ENCODE peak calls at places on chromosome 2, in six cellular contexts. One of them, this sample, is unnamed.
A peak's percentile ranks its signal among the peaks of the same experiment; 100 is the strongest.

GRCh38 chr2:220936641-220937197 is 635.4 kb downstream of the EPHA4 start:
- DNase-seq in adipocyte: no peak
- DNase-seq in left ventricle myocardium inferior: no peak
- DNase-seq in astrocyte of the spinal cord: no peak
- DNase-seq in osteocyte: no peak
- DNase-seq in CD8-positive, alpha-beta memory T cell: no peak
- DNase-seq in this sample: no peak

GRCh38 chr2:27798948-27799645 is 27.6 kb downstream of the MRPL33 start:
- DNase-seq in astrocyte of the spinal cord: peak; percentile 100
- DNase-seq in adipocyte: peak; percentile 99
- DNase-seq in CD8-positive, alpha-beta memory T cell: no peak
- DNase-seq in left ventricle myocardium inferior: peak; percentile 28
- DNase-seq in osteocyte: peak; percentile 89
- DNase-seq in this sample: no peak

GRCh38 chr2:10982931-10983701 is 71.4 kb downstream of the KCNF1 start:
- DNase-seq in CD8-positive, alpha-beta memory T cell: no peak
- DNase-seq in astrocyte of the spinal cord: no peak
- DNase-seq in left ventricle myocardium inferior: peak; percentile 75
- DNase-seq in osteocyte: no peak
- DNase-seq in adipocyte: no peak
- DNase-seq in this sample: no peak

GRCh38 chr2:42513252-42513918 is 19.6 kb upstream of the KCNG3 start:
- DNase-seq in osteocyte: no peak
- DNase-seq in adipocyte: peak; percentile 62
- DNase-seq in astrocyte of the spinal cord: peak; percentile 33
- DNase-seq in left ventricle myocardium inferior: no peak
- DNase-seq in CD8-positive, alpha-beta memory T cell: no peak
- DNase-seq in this sample: peak; percentile 71

GRCh38 chr2:140863713-140864112 is 1267.1 kb downstream of the LRP1B start:
- DNase-seq in CD8-positive, alpha-beta memory T cell: no peak
- DNase-seq in left ventricle myocardium inferior: no peak
- DNase-seq in osteocyte: no peak
- DNase-seq in astrocyte of the spinal cord: peak; percentile 74
- DNase-seq in adipocyte: peak; percentile 83
- DNase-seq in this sample: peak; percentile 75

GRCh38 chr2:171253900-171254447 is 93.3 kb upstream of the TLK1 start:
- DNase-seq in left ventricle myocardium inferior: no peak
- DNase-seq in CD8-positive, alpha-beta memory T cell: no peak
- DNase-seq in astrocyte of the spinal cord: no peak
- DNase-seq in osteocyte: no peak
- DNase-seq in adipocyte: no peak
- DNase-seq in this sample: no peak

GRCh38 chr2:69384618-69385081 is 2.4 kb downstream of the GFPT1 start:
- DNase-seq in osteocyte: no peak
- DNase-seq in astrocyte of the spinal cord: no peak
- DNase-seq in left ventricle myocardium inferior: no peak
- DNase-seq in CD8-positive, alpha-beta memory T cell: no peak
- DNase-seq in adipocyte: peak; percentile 31
- DNase-seq in this sample: no peak

GRCh38 chr2:97695744-97696143 is 17.6 kb upstream of the ZAP70 start:
- DNase-seq in left ventricle myocardium inferior: no peak
- DNase-seq in adipocyte: no peak
- DNase-seq in osteocyte: peak; percentile 49
- DNase-seq in astrocyte of the spinal cord: no peak
- DNase-seq in CD8-positive, alpha-beta memory T cell: no peak
- DNase-seq in this sample: no peak

GRCh38 chr2:20222769-20223344 is 2.1 kb downstream of the SDC1 start:
- DNase-seq in left ventricle myocardium inferior: no peak
- DNase-seq in CD8-positive, alpha-beta memory T cell: no peak
- DNase-seq in osteocyte: no peak
- DNase-seq in astrocyte of the spinal cord: no peak
- DNase-seq in adipocyte: no peak
- DNase-seq in this sample: no peak

GRCh38 chr2:232484628-232485332 is 2.9 kb downstream of the ECEL1 start:
- DNase-seq in astrocyte of the spinal cord: no peak
- DNase-seq in left ventricle myocardium inferior: peak; percentile 4
- DNase-seq in adipocyte: no peak
- DNase-seq in CD8-positive, alpha-beta memory T cell: no peak
- DNase-seq in osteocyte: no peak
- DNase-seq in this sample: no peak

GRCh38 chr2:238167761-238168160 is 9.0 kb downstream of the ERFE start:
- DNase-seq in adipocyte: no peak
- DNase-seq in CD8-positive, alpha-beta memory T cell: no peak
- DNase-seq in osteocyte: no peak
- DNase-seq in astrocyte of the spinal cord: no peak
- DNase-seq in left ventricle myocardium inferior: peak; percentile 12
- DNase-seq in this sample: no peak

GRCh38 chr2:223001831-223002230 is 50.2 kb upstream of the KCNE4 start:
- DNase-seq in astrocyte of the spinal cord: peak; percentile 42
- DNase-seq in osteocyte: no peak
- DNase-seq in adipocyte: peak; percentile 44
- DNase-seq in left ventricle myocardium inferior: no peak
- DNase-seq in CD8-positive, alpha-beta memory T cell: no peak
- DNase-seq in this sample: no peak

GRCh38 chr2:168730391-168730790 is 72.0 kb upstream of the NOSTRIN start:
- DNase-seq in left ventricle myocardium inferior: no peak
- DNase-seq in adipocyte: no peak
- DNase-seq in astrocyte of the spinal cord: peak; percentile 19
- DNase-seq in CD8-positive, alpha-beta memory T cell: no peak
- DNase-seq in osteocyte: no peak
- DNase-seq in this sample: no peak

GRCh38 chr2:20136149-20136548 is 84.7 kb upstream of the LAPTM4A start:
- DNase-seq in osteocyte: no peak
- DNase-seq in CD8-positive, alpha-beta memory T cell: no peak
- DNase-seq in adipocyte: no peak
- DNase-seq in left ventricle myocardium inferior: no peak
- DNase-seq in astrocyte of the spinal cord: no peak
- DNase-seq in this sample: no peak

GRCh38 chr2:189226017-189226416 is 46.5 kb upstream of the COL5A2 start:
- DNase-seq in astrocyte of the spinal cord: no peak
- DNase-seq in left ventricle myocardium inferior: no peak
- DNase-seq in adipocyte: no peak
- DNase-seq in CD8-positive, alpha-beta memory T cell: no peak
- DNase-seq in osteocyte: no peak
- DNase-seq in this sample: no peak

GRCh38 chr2:178478102-178478441 is 328 bp downstream of the FKBP7 start:
- DNase-seq in adipocyte: peak; percentile 59
- DNase-seq in osteocyte: no peak
- DNase-seq in left ventricle myocardium inferior: no peak
- DNase-seq in astrocyte of the spinal cord: no peak
- DNase-seq in CD8-positive, alpha-beta memory T cell: no peak
- DNase-seq in this sample: no peak

GRCh38 chr2:203732953-203733510 is 26.6 kb downstream of the CD28 start:
- DNase-seq in CD8-positive, alpha-beta memory T cell: no peak
- DNase-seq in astrocyte of the spinal cord: no peak
- DNase-seq in osteocyte: no peak
- DNase-seq in left ventricle myocardium inferior: no peak
- DNase-seq in adipocyte: no peak
- DNase-seq in this sample: no peak

GRCh38 chr2:144407262-144407661 is 112.7 kb downstream of the ZEB2 start:
- DNase-seq in CD8-positive, alpha-beta memory T cell: no peak
- DNase-seq in osteocyte: no peak
- DNase-seq in left ventricle myocardium inferior: no peak
- DNase-seq in adipocyte: no peak
- DNase-seq in astrocyte of the spinal cord: no peak
- DNase-seq in this sample: no peak

GRCh38 chr2:215431778-215432758 is 3.8 kb downstream of the FN1 start:
- DNase-seq in osteocyte: no peak
- DNase-seq in CD8-positive, alpha-beta memory T cell: no peak
- DNase-seq in astrocyte of the spinal cord: peak; percentile 66
- DNase-seq in left ventricle myocardium inferior: no peak
- DNase-seq in adipocyte: peak; percentile 25
- DNase-seq in this sample: no peak

GRCh38 chr2:56232912-56233311 is 49.1 kb downstream of the CCDC85A start:
- DNase-seq in astrocyte of the spinal cord: no peak
- DNase-seq in left ventricle myocardium inferior: no peak
- DNase-seq in osteocyte: no peak
- DNase-seq in CD8-positive, alpha-beta memory T cell: no peak
- DNase-seq in adipocyte: no peak
- DNase-seq in this sample: no peak

GRCh38 chr2:215435261-215435808 is 533 bp downstream of the FN1 start:
- DNase-seq in osteocyte: no peak
- DNase-seq in adipocyte: peak; percentile 58
- DNase-seq in CD8-positive, alpha-beta memory T cell: no peak
- DNase-seq in astrocyte of the spinal cord: no peak
- DNase-seq in left ventricle myocardium inferior: peak; percentile 33
- DNase-seq in this sample: peak; percentile 6